ENCODE peak calls at places on chromosomes 5 and 9, in eight cellular contexts. W is stimulated activated CD4-positive, alpha-beta T cell treated with anti-CD3 and anti-CD28 coated beads, Interleukin-4, amount 100 ng/mL, for 48 hours; P is HT-29; I is natural killer cell treated with Interleukin-12 subunit alpha and Interleukin-12 subunit beta and Interleukin-15 and Interleukin-18, amount 100 ng/mL, for 72 hours; K is activated effector memory CD4-positive, alpha-beta T cell treated with Interleukin-2 at 50 U/mL for 16 hours; F is B cell; L is SJSA1; V is ELF-1. R is an unnamed sample.

GRCh38 chr9:72154468-72155281 is 5.4 kb downstream of the GDA start:
- DNase-seq in W (no peak), P (peak; percentile 89), I (no peak), K (no peak), F (peak; percentile 24), L (no peak), V (no peak), R (no peak)

GRCh38 chr5:93581738-93582414 is 857 bp upstream of the NR2F1-AS1 start:
- DNase-seq in W (no peak), P (peak; percentile 41), I (no peak), K (no peak), F (no peak), L (peak; percentile 84), V (no peak), R (no peak)

GRCh38 chr9:27422435-27422834 is 101.7 kb upstream of the IFNK start:
- DNase-seq in W (no peak), P (no peak), I (no peak), K (no peak), F (no peak), L (no peak), V (no peak), R (no peak)

GRCh38 chr5:18744990-18745590 is 1110.8 kb downstream of the TAF11L14 start:
- DNase-seq in W (no peak), P (no peak), I (no peak), K (peak; percentile 16), F (no peak), L (no peak), V (no peak), R (no peak)

GRCh38 chr9:401223-401622 is 186.6 kb downstream of the DOCK8 start:
- DNase-seq in W (no peak), P (no peak), I (no peak), K (no peak), F (no peak), L (no peak), V (no peak), R (no peak)

GRCh38 chr9:70392189-70392588 is 22.3 kb downstream of the KLF9 start:
- DNase-seq in W (no peak), P (peak; percentile 27), I (no peak), K (no peak), F (no peak), L (no peak), V (no peak), R (no peak)

GRCh38 chr9:119091074-119091473 is 278.2 kb downstream of the BRINP1 start:
- DNase-seq in W (no peak), P (no peak), I (no peak), K (no peak), F (no peak), L (no peak), V (no peak), R (no peak)

GRCh38 chr9:75451505-75451904 is 363.2 kb downstream of the OSTF1 start:
- DNase-seq in W (no peak), P (no peak), I (no peak), K (no peak), F (no peak), L (peak; percentile 68), V (no peak), R (no peak)

GRCh38 chr5:194603-195209 is 3.4 kb downstream of the LRRC14B start:
- DNase-seq in W (no peak), P (no peak), I (no peak), K (no peak), F (no peak), L (no peak), V (no peak), R (peak; percentile 43)

GRCh38 chr5:17365756-17366155 is 132.3 kb upstream of the TAF11L2 start:
- DNase-seq in W (no peak), P (no peak), I (no peak), K (no peak), F (no peak), L (peak; percentile 99), V (peak; percentile 16), R (no peak)